ENCODE peak calls at places on chromosomes 6 and 20, in four cellular contexts. G, L, F and S are unnamed samples.

GRCh38 chr20:51456511-51457280 is 85.8 kb downstream of the NFATC2 start:
- DNase-seq in L (peak; percentile 77), F (peak; percentile 77), G (peak; percentile 96), S (peak; percentile 77)

GRCh38 chr20:9829835-9830234 is 9.0 kb downstream of the PAK5 start:
- DNase-seq in L (peak; percentile 35), F (no peak), G (no peak), S (no peak)

GRCh38 chr6:33118525-33119123 is 42.8 kb downstream of the HLA-DPB1 start:
- DNase-seq in F (no peak), G (no peak), L (no peak), S (no peak)

GRCh38 chr20:51275181-51275580 is 252.3 kb upstream of the KCNG1 start:
- DNase-seq in F (no peak), L (no peak), G (no peak), S (no peak)

GRCh38 chr6:114020223-114020622 is 49.3 kb upstream of the HDAC2 start:
- DNase-seq in L (no peak), F (no peak), G (no peak), S (no peak)

GRCh38 chr20:61161649-61162210 is 90.3 kb upstream of the CDH4 start:
- DNase-seq in G (no peak), F (no peak), L (no peak), S (peak; percentile 45)

GRCh38 chr6:163254341-163254835 is 160.1 kb upstream of the QKI start:
- DNase-seq in L (no peak), F (peak; percentile 79), G (no peak), S (peak; percentile 66)

GRCh38 chr6:52420668-52421358 is 671 bp downstream of the EFHC1 start:
- DNase-seq in L (peak; percentile 31), F (no peak), G (no peak), S (peak; percentile 62)

GRCh38 chr6:154239392-154239791 is 117.2 kb downstream of the IPCEF1 start:
- DNase-seq in L (no peak), G (no peak), F (no peak), S (no peak)